ENCODE peak calls at places on chromosome 9, in five cellular contexts. Q is HCEC 1CT, Y is fibroblast of the aortic adventitia, X is neural crest cell, R is AG04450. T is an unnamed sample.
A peak's percentile ranks its signal among the peaks of the same experiment; 100 is the strongest.

GRCh38 chr9:77488439-77489126 is 159.5 kb downstream of the GNA14 start:
- DNase-seq in Q (peak; percentile 34), Y (peak; percentile 63), X (no peak), R (no peak), T (no peak)

GRCh38 chr9:132509921-132510874 is 72.2 kb upstream of the BARHL1 start:
- DNase-seq in Q (no peak), Y (peak; percentile 9), X (no peak), R (no peak), T (no peak)

GRCh38 chr9:36765468-36766341 is 193.0 kb downstream of the MELK start:
- DNase-seq in Q (no peak), Y (peak; percentile 44), X (peak; percentile 83), R (no peak), T (peak; percentile 99)

GRCh38 chr9:71858812-71859211 is 52.2 kb downstream of the ABHD17B start:
- DNase-seq in Q (peak; percentile 12), Y (no peak), X (no peak), R (no peak), T (no peak)

GRCh38 chr9:131640438-131641181 is 95.3 kb downstream of the PRRT1B start:
- DNase-seq in Q (peak; percentile 52), Y (no peak), X (no peak), R (peak; percentile 54), T (no peak)

GRCh38 chr9:97388721-97389238 is 23.1 kb upstream of the TDRD7 start:
- DNase-seq in Q (peak; percentile 19), Y (no peak), X (no peak), R (no peak), T (no peak)

GRCh38 chr9:88076286-88077070 is 61.8 kb downstream of the SPATA31C2 start:
- DNase-seq in Q (peak; percentile 63), Y (peak; percentile 55), X (peak; percentile 61), R (peak; percentile 16), T (peak; percentile 87)

GRCh38 chr9:98191615-98192502 is 578 bp downstream of the CORO2A start:
- DNase-seq in Q (no peak), Y (no peak), X (no peak), R (no peak), T (no peak)

GRCh38 chr9:113488071-113488470 is 24.5 kb downstream of the RGS3 start:
- DNase-seq in Q (no peak), Y (no peak), X (no peak), R (no peak), T (no peak)

GRCh38 chr9:21904776-21905175 is 89.4 kb downstream of the CDKN2A start:
- DNase-seq in Q (no peak), Y (no peak), X (no peak), R (no peak), T (no peak)

GRCh38 chr9:75131700-75132099 is 43.4 kb downstream of the OSTF1 start:
- DNase-seq in Q (no peak), Y (no peak), X (no peak), R (no peak), T (no peak)

GRCh38 chr9:125400725-125401124 is 139.1 kb downstream of the GAPVD1 start:
- DNase-seq in Q (no peak), Y (no peak), X (no peak), R (no peak), T (no peak)

GRCh38 chr9:117145811-117146490 is 268.9 kb downstream of the ASTN2 start:
- DNase-seq in Q (no peak), Y (no peak), X (no peak), R (no peak), T (no peak)

GRCh38 chr9:21813575-21814473 is 11.4 kb downstream of the MTAP start:
- DNase-seq in Q (peak; percentile 78), Y (peak; percentile 94), X (peak; percentile 51), R (peak; percentile 68), T (peak; percentile 71)

GRCh38 chr9:91837982-91838731 is 111.9 kb downstream of the ROR2 start:
- DNase-seq in Q (no peak), Y (peak; percentile 90), X (no peak), R (no peak), T (peak; percentile 89)

GRCh38 chr9:26579047-26579446 is 313.6 kb downstream of the CAAP1 start:
- DNase-seq in Q (no peak), Y (no peak), X (no peak), R (no peak), T (no peak)

GRCh38 chr9:4640027-4640426 is 22.1 kb upstream of the PLPP6 start:
- DNase-seq in Q (no peak), Y (peak; percentile 45), X (peak; percentile 18), R (no peak), T (peak; percentile 35)

GRCh38 chr9:20624201-20625002 is 2.1 kb upstream of the MLLT3 start:
- DNase-seq in Q (peak; percentile 74), Y (peak; percentile 86), X (peak; percentile 60), R (no peak), T (peak; percentile 68)

GRCh38 chr9:133768371-133768858 is 30.3 kb upstream of the SARDH start:
- DNase-seq in Q (no peak), Y (no peak), X (no peak), R (no peak), T (no peak)

GRCh38 chr9:82130331-82131042 is 141.9 kb downstream of the SPATA31D1 start:
- DNase-seq in Q (no peak), Y (no peak), X (no peak), R (no peak), T (no peak)

GRCh38 chr9:81829201-81829882 is 98.9 kb upstream of the SPATA31D4 start:
- DNase-seq in Q (no peak), Y (peak; percentile 24), X (no peak), R (no peak), T (no peak)

GRCh38 chr9:121499177-121499426 is 542 bp downstream of the GGTA1 start:
- DNase-seq in Q (no peak), Y (no peak), X (no peak), R (no peak), T (no peak)

GRCh38 chr9:89879276-89879675 is 274.5 kb downstream of the GADD45G start:
- DNase-seq in Q (no peak), Y (no peak), X (no peak), R (no peak), T (no peak)

GRCh38 chr9:72954431-72955420 is 1.9 kb upstream of the ALDH1A1 start:
- DNase-seq in Q (no peak), Y (peak; percentile 61), X (no peak), R (no peak), T (no peak)

GRCh38 chr9:128056086-128056485 is 11.0 kb downstream of the NAIF1 start:
- DNase-seq in Q (no peak), Y (no peak), X (no peak), R (no peak), T (no peak)

GRCh38 chr9:24487250-24487861 is 58.3 kb downstream of the IZUMO3 start:
- DNase-seq in Q (no peak), Y (peak; percentile 5), X (no peak), R (no peak), T (no peak)

GRCh38 chr9:136717399-136717798 is 5.0 kb downstream of the DIPK1B start:
- DNase-seq in Q (no peak), Y (no peak), X (no peak), R (no peak), T (no peak)

GRCh38 chr9:93520523-93520922 is 55.9 kb upstream of the PHF2 start:
- DNase-seq in Q (peak; percentile 13), Y (no peak), X (no peak), R (no peak), T (no peak)

GRCh38 chr9:120184266-120184665 is 395.7 kb downstream of the CDK5RAP2 start:
- DNase-seq in Q (no peak), Y (no peak), X (no peak), R (no peak), T (no peak)